ENCODE peak calls at places on chromosomes 16 and 17, in ten cellular contexts. X, P, Q, I, E, D, W, N, A and J are unnamed samples.

GRCh38 chr16:5633845-5634440 is 536.3 kb upstream of the EEF2KMT start:
- DNase-seq in X (peak; percentile 62), P (no peak), Q (peak; percentile 5), I (peak; percentile 53), E (peak; percentile 77), D (peak; percentile 46), W (no peak), N (no peak), A (peak; percentile 3), J (no peak)

GRCh38 chr17:16981928-16982327 is 10.0 kb upstream of the TNFRSF13B start:
- DNase-seq in X (no peak), P (peak; percentile 68), Q (no peak), I (no peak), E (no peak), D (no peak), W (no peak), N (no peak), A (no peak), J (no peak)

GRCh38 chr17:59328534-59329095 is 2.8 kb upstream of the YPEL2 start:
- DNase-seq in X (no peak), P (no peak), Q (no peak), I (no peak), E (no peak), D (no peak), W (no peak), N (no peak), A (no peak), J (no peak)

GRCh38 chr16:11431915-11432465 is 86.7 kb downstream of the RMI2 start:
- DNase-seq in X (no peak), P (no peak), Q (peak; percentile 17), I (no peak), E (no peak), D (no peak), W (no peak), N (no peak), A (no peak), J (no peak)

GRCh38 chr17:31068291-31068690 is 26.5 kb upstream of the NF1 start:
- DNase-seq in X (peak; percentile 33), P (no peak), Q (peak; percentile 55), I (peak; percentile 67), E (peak; percentile 42), D (peak; percentile 46), W (peak; percentile 44), N (peak; percentile 14), A (no peak), J (no peak)

GRCh38 chr16:66926171-66926570 is 836 bp upstream of the RRAD start:
- DNase-seq in X (no peak), P (no peak), Q (no peak), I (no peak), E (no peak), D (no peak), W (no peak), N (peak; percentile 75), A (no peak), J (no peak)

GRCh38 chr16:89785523-89786155 is 30.8 kb downstream of the FANCA start:
- DNase-seq in X (no peak), P (no peak), Q (no peak), I (no peak), E (no peak), D (no peak), W (no peak), N (no peak), A (no peak), J (no peak)

GRCh38 chr16:23333034-23333579 is 31.0 kb downstream of the SCNN1B start:
- DNase-seq in X (peak; percentile 88), P (no peak), Q (no peak), I (no peak), E (no peak), D (no peak), W (no peak), N (no peak), A (no peak), J (no peak)

GRCh38 chr16:76201385-76201784 is 75.8 kb upstream of the CNTNAP4 start:
- DNase-seq in X (no peak), P (no peak), Q (no peak), I (no peak), E (no peak), D (no peak), W (no peak), N (no peak), A (peak; percentile 2), J (no peak)

GRCh38 chr16:76204249-76204648 is 73.0 kb upstream of the CNTNAP4 start:
- DNase-seq in X (no peak), P (no peak), Q (no peak), I (peak; percentile 32), E (no peak), D (no peak), W (no peak), N (no peak), A (no peak), J (no peak)

GRCh38 chr16:76207270-76207669 is 69.9 kb upstream of the CNTNAP4 start:
- DNase-seq in X (no peak), P (no peak), Q (no peak), I (no peak), E (peak; percentile 14), D (no peak), W (no peak), N (no peak), A (no peak), J (no peak)
- TF ChIP-seq CTCF in X (no peak), P (no peak), Q (no peak), I (no peak), E (no peak), D (no peak), W (no peak), N (no peak), A (no peak), J (no peak)

GRCh38 chr17:81231121-81231645 is 7.7 kb downstream of the TEPSIN start:
- DNase-seq in X (no peak), P (no peak), Q (no peak), I (no peak), E (no peak), D (no peak), W (no peak), N (no peak), A (no peak), J (no peak)

GRCh38 chr17:81228834-81229665 is 6.3 kb upstream of the CEP131 start:
- DNase-seq in X (no peak), P (no peak), Q (no peak), I (no peak), E (no peak), D (no peak), W (no peak), N (no peak), A (no peak), J (no peak)

GRCh38 chr17:81231766-81232581 is 6.9 kb downstream of the TEPSIN start:
- DNase-seq in X (no peak), P (no peak), Q (no peak), I (no peak), E (no peak), D (no peak), W (no peak), N (no peak), A (no peak), J (no peak)

GRCh38 chr17:81229666-81229920 is 6.8 kb upstream of the CEP131 start:
- DNase-seq in X (no peak), P (no peak), Q (no peak), I (no peak), E (no peak), D (no peak), W (no peak), N (no peak), A (no peak), J (no peak)

GRCh38 chr17:81230043-81230820 is 7.5 kb upstream of the CEP131 start:
- DNase-seq in X (no peak), P (no peak), Q (no peak), I (peak; percentile 38), E (no peak), D (no peak), W (no peak), N (no peak), A (no peak), J (no peak)
- TF ChIP-seq CTCF in X (peak; percentile 47), P (peak; percentile 34), Q (peak; percentile 28), I (peak; percentile 56), E (peak; percentile 37), D (peak; percentile 34), W (no peak), N (peak; percentile 12), A (peak; percentile 41), J (peak; percentile 29)

DNA sequence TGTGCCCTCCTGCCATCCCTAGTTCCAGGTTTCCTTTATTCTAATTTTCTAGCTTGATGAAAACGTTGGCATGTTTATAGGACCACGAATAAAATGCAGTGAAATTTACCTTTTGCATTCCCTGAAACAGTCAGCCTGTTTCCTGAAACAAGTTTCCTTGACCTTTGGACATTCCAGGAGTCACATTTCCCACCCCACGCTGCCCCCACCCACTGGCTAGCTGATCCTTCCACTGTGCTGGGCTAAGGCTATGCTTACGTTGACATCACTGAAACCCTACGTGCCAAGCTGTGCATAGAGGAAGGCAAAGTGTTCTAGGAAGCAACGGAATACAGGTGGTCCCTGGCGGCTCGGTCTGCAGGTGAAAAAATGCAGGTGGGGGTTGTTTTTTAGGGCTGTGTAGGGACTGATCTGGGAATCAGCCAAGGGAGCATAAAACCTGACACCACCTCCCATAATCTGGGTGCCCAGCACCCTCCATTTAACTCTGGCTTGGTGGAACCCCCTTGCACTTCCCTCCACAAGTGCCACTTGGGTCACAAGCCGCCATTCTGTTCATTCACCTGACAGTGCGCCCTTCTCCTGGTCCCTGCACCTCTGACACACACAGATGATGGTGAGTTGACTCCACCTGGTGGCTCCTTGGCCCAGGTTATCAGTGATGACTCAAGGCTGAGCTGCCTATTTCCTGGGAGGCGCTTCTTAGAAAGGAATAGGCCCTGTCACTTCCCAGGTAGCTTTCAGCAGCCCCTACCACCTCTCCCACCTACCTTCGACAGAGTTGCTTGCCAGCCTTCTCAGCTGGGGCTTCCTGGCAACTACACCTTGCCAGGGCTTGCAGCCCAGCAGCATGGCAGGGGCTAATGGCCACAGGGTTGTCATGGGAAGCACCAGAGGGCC is 83.7 kb downstream of the N4BP1 start:
- DNase-seq in X (no peak), P (no peak), Q (peak; percentile 84), I (peak; percentile 73), E (peak; percentile 55), D (peak; percentile 73), W (peak; percentile 34), N (no peak), A (no peak), J (no peak)
- TF ChIP-seq CTCF in X (peak; percentile 38), P (peak; percentile 27), Q (peak; percentile 69), I (peak; percentile 48), E (peak; percentile 52), D (peak; percentile 62), W (no peak), N (no peak), A (peak; percentile 22), J (peak; percentile 8)

GRCh38 chr16:14004719-14005315 is 66.3 kb upstream of the MRTFB start:
- DNase-seq in X (no peak), P (no peak), Q (no peak), I (no peak), E (no peak), D (no peak), W (no peak), N (no peak), A (no peak), J (no peak)

GRCh38 chr16:14001521-14001920 is 69.6 kb upstream of the MRTFB start:
- DNase-seq in X (no peak), P (no peak), Q (no peak), I (no peak), E (no peak), D (no peak), W (no peak), N (no peak), A (no peak), J (no peak)

GRCh38 chr16:14004031-14004718 is 66.9 kb upstream of the MRTFB start:
- DNase-seq in X (no peak), P (no peak), Q (no peak), I (no peak), E (no peak), D (no peak), W (no peak), N (peak; percentile 58), A (no peak), J (no peak)

GRCh38 chr16:14002416-14002815 is 68.7 kb upstream of the MRTFB start:
- DNase-seq in X (no peak), P (no peak), Q (no peak), I (no peak), E (no peak), D (no peak), W (no peak), N (no peak), A (no peak), J (no peak)

DNA sequence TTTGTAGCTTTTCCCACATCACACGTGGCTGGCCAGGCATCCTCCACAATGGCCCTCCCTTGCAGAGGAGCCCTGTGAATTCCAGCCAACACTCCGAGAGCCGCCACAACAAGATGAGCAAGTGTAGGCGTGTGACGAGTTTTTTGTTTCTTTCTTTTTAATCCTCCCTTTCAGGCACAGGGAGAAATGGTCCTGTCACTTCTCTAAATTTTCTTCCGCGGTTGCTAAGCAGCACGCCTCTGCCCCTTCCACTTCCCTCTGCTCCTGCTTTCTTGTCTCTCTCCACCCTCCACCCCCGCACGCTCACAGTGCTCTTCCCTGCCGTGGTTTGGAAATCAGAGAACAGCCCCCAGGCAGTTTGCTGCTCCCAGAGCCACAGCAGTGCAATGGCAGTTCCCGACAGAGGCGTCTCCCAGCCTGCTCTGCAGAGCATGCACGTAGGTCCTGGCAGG is 68.0 kb upstream of the MRTFB start:
- DNase-seq in X (peak; percentile 87), P (peak; percentile 91), Q (peak; percentile 92), I (no peak), E (peak; percentile 83), D (no peak), W (peak; percentile 82), N (peak; percentile 80), A (peak; percentile 41), J (peak; percentile 53)
- TF ChIP-seq CTCF in X (no peak), P (no peak), Q (no peak), I (no peak), E (peak; percentile 10), D (no peak), W (no peak), N (no peak), A (no peak), J (no peak)